ENCODE peak calls at places on chromosomes 5 and 9, in five cellular contexts. C is Calu3; S is activated naive CD8-positive, alpha-beta T cell treated with anti-CD3 and anti-CD28 coated beads for 36 hours; G is GM12864; W is LHCN-M2. I is an unnamed sample.

GRCh38 chr5:36777105-36777757 is 99.3 kb upstream of the NIPBL start:
- DNase-seq in C (peak; percentile 22), S (no peak), G (no peak), W (peak; percentile 19), I (no peak)

GRCh38 chr9:128593039-128593438 is 40.7 kb downstream of the SPTAN1 start:
- DNase-seq in C (no peak), S (no peak), G (no peak), W (no peak), I (no peak)

GRCh38 chr9:131727184-131727785 is 12.6 kb downstream of the RAPGEF1 start:
- DNase-seq in C (no peak), S (peak; percentile 33), G (no peak), W (peak; percentile 74), I (no peak)

GRCh38 chr9:16640649-16641048 is 229.8 kb downstream of the BNC2 start:
- DNase-seq in C (no peak), S (no peak), G (no peak), W (peak; percentile 87), I (no peak)

GRCh38 chr9:100498592-100498991 is 25.6 kb downstream of the TMEFF1 start:
- DNase-seq in C (no peak), S (no peak), G (no peak), W (peak; percentile 38), I (no peak)

GRCh38 chr5:94442971-94443370 is 175.4 kb downstream of the KIAA0825 start:
- DNase-seq in C (no peak), S (no peak), G (no peak), W (peak; percentile 26), I (no peak)

GRCh38 chr5:40436535-40437237 is 243.0 kb upstream of the PTGER4 start:
- DNase-seq in C (no peak), S (peak; percentile 29), G (no peak), W (no peak), I (peak; percentile 60)

GRCh38 chr9:133120343-133121199 is 469 bp downstream of the RALGDS start:
- DNase-seq in C (no peak), S (no peak), G (no peak), W (no peak), I (no peak)

GRCh38 chr9:94135222-94135621 is 51.0 kb downstream of the PTPDC1 start:
- DNase-seq in C (no peak), S (no peak), G (no peak), W (peak; percentile 83), I (no peak)

I was measured in activated CD8-positive, alpha-beta T cell treated with anti-CD3 and anti-CD28 coated beads, Interleukin-2, amount 10 ng/mL, durations not matched to agents 7 days and 5 days.